ENCODE peak calls at places on chromosomes 1 and 21, in five cellular contexts. One of them, this sample, is unnamed.

GRCh38 chr1:241770115-241770514 is 77.9 kb upstream of the EXO1 start:
- DNase-seq in body of pancreas: no peak
- DNase-seq in Panc1: no peak
- DNase-seq in CD8-positive, alpha-beta T cell: no peak
- DNase-seq in A549: no peak
- DNase-seq in this sample: no peak

GRCh38 chr1:7042322-7043231 is 257.3 kb downstream of the CAMTA1 start:
- DNase-seq in A549: peak; percentile 50
- DNase-seq in Panc1: peak; percentile 15
- DNase-seq in CD8-positive, alpha-beta T cell: no peak
- DNase-seq in body of pancreas: no peak
- DNase-seq in this sample: peak; percentile 46

GRCh38 chr1:156126043-156126700 is 11.7 kb downstream of the LMNA start:
- DNase-seq in CD8-positive, alpha-beta T cell: peak; percentile 51
- DNase-seq in Panc1: no peak
- DNase-seq in A549: peak; percentile 72
- DNase-seq in body of pancreas: peak; percentile 87
- DNase-seq in this sample: peak; percentile 99

GRCh38 chr21:45539796-45540600 is 2.2 kb downstream of the SLC19A1 start:
- DNase-seq in A549: no peak
- DNase-seq in CD8-positive, alpha-beta T cell: no peak
- DNase-seq in body of pancreas: peak; percentile 8
- DNase-seq in Panc1: no peak
- DNase-seq in this sample: no peak

GRCh38 chr1:60068393-60069045 is 5.1 kb downstream of the C1orf87 start:
- DNase-seq in Panc1: no peak
- DNase-seq in body of pancreas: no peak
- DNase-seq in CD8-positive, alpha-beta T cell: no peak
- DNase-seq in A549: no peak
- DNase-seq in this sample: peak; percentile 48

GRCh38 chr21:33644383-33645074 is 2.2 kb downstream of the ITSN1 start:
- DNase-seq in A549: no peak
- DNase-seq in CD8-positive, alpha-beta T cell: no peak
- DNase-seq in body of pancreas: no peak
- DNase-seq in Panc1: no peak
- DNase-seq in this sample: peak; percentile 91

GRCh38 chr1:170617595-170618215 is 46.2 kb upstream of the PRRX1 start:
- DNase-seq in body of pancreas: no peak
- DNase-seq in Panc1: no peak
- DNase-seq in A549: no peak
- DNase-seq in CD8-positive, alpha-beta T cell: no peak
- DNase-seq in this sample: no peak

GRCh38 chr1:203663294-203663693 is 36.7 kb downstream of the ATP2B4 start:
- DNase-seq in A549: peak; percentile 31
- DNase-seq in Panc1: peak; percentile 89
- DNase-seq in body of pancreas: no peak
- DNase-seq in CD8-positive, alpha-beta T cell: no peak
- DNase-seq in this sample: peak; percentile 97

GRCh38 chr1:230385173-230385480 is 41.0 kb downstream of the PGBD5 start:
- DNase-seq in A549: no peak
- DNase-seq in body of pancreas: no peak
- DNase-seq in Panc1: no peak
- DNase-seq in CD8-positive, alpha-beta T cell: no peak
- DNase-seq in this sample: no peak

GRCh38 chr1:55204997-55205396 is 10.2 kb downstream of the USP24 start:
- DNase-seq in A549: no peak
- DNase-seq in CD8-positive, alpha-beta T cell: no peak
- DNase-seq in body of pancreas: no peak
- DNase-seq in Panc1: no peak
- DNase-seq in this sample: no peak

GRCh38 chr1:80645621-80646020 is 1155.1 kb upstream of the ADGRL2 start:
- DNase-seq in body of pancreas: no peak
- DNase-seq in A549: no peak
- DNase-seq in CD8-positive, alpha-beta T cell: no peak
- DNase-seq in Panc1: no peak
- DNase-seq in this sample: no peak

GRCh38 chr1:5649795-5650194 is 342.4 kb downstream of the NPHP4 start:
- DNase-seq in A549: no peak
- DNase-seq in CD8-positive, alpha-beta T cell: no peak
- DNase-seq in Panc1: no peak
- DNase-seq in body of pancreas: no peak
- DNase-seq in this sample: no peak

GRCh38 chr1:37795340-37796110 is 1.9 kb downstream of the MANEAL start:
- DNase-seq in Panc1: no peak
- DNase-seq in A549: no peak
- DNase-seq in body of pancreas: peak; percentile 65
- DNase-seq in CD8-positive, alpha-beta T cell: no peak
- DNase-seq in this sample: peak; percentile 55

GRCh38 chr1:22228505-22228911 is 85.6 kb upstream of the WNT4 start:
- DNase-seq in CD8-positive, alpha-beta T cell: no peak
- DNase-seq in Panc1: no peak
- DNase-seq in A549: peak; percentile 34
- DNase-seq in body of pancreas: no peak
- DNase-seq in this sample: no peak

GRCh38 chr1:44406761-44407429 is 1.8 kb downstream of the RNF220 start:
- DNase-seq in Panc1: no peak
- DNase-seq in A549: no peak
- DNase-seq in CD8-positive, alpha-beta T cell: no peak
- DNase-seq in body of pancreas: no peak
- DNase-seq in this sample: no peak

GRCh38 chr1:62229932-62230331 is 35.3 kb downstream of the L1TD1 start:
- DNase-seq in A549: no peak
- DNase-seq in Panc1: no peak
- DNase-seq in CD8-positive, alpha-beta T cell: no peak
- DNase-seq in body of pancreas: no peak
- DNase-seq in this sample: no peak

GRCh38 chr1:34683616-34684015 is 71.2 kb upstream of the GJB5 start:
- DNase-seq in A549: no peak
- DNase-seq in Panc1: no peak
- DNase-seq in body of pancreas: no peak
- DNase-seq in CD8-positive, alpha-beta T cell: no peak
- DNase-seq in this sample: no peak

GRCh38 chr1:100354971-100355394 is 2.7 kb downstream of the CDC14A start:
- DNase-seq in Panc1: no peak
- DNase-seq in A549: no peak
- DNase-seq in body of pancreas: peak; percentile 53
- DNase-seq in CD8-positive, alpha-beta T cell: no peak
- DNase-seq in this sample: peak; percentile 28

GRCh38 chr1:77412794-77413530 is 131.1 kb downstream of the AK5 start:
- DNase-seq in CD8-positive, alpha-beta T cell: no peak
- DNase-seq in Panc1: no peak
- DNase-seq in A549: no peak
- DNase-seq in body of pancreas: no peak
- DNase-seq in this sample: no peak

GRCh38 chr1:31416101-31416736 is 3.2 kb downstream of the SERINC2 start:
- DNase-seq in CD8-positive, alpha-beta T cell: no peak
- DNase-seq in Panc1: no peak
- DNase-seq in A549: no peak
- DNase-seq in body of pancreas: peak; percentile 63
- DNase-seq in this sample: no peak

GRCh38 chr1:242425232-242425631 is 99.3 kb downstream of the PLD5 start:
- DNase-seq in CD8-positive, alpha-beta T cell: no peak
- DNase-seq in Panc1: no peak
- DNase-seq in body of pancreas: no peak
- DNase-seq in A549: peak; percentile 8
- DNase-seq in this sample: peak; percentile 4

GRCh38 chr1:145720556-145720877 is 1.2 kb downstream of the CD160 start:
- DNase-seq in CD8-positive, alpha-beta T cell: no peak
- DNase-seq in body of pancreas: no peak
- DNase-seq in Panc1: peak; percentile 30
- DNase-seq in A549: no peak
- DNase-seq in this sample: peak; percentile 30

GRCh38 chr1:52602328-52603300 is at the start of gene GPX7:
- DNase-seq in Panc1: no peak
- DNase-seq in body of pancreas: peak; percentile 61
- DNase-seq in CD8-positive, alpha-beta T cell: peak; percentile 39
- DNase-seq in A549: no peak
- DNase-seq in this sample: peak; percentile 66

GRCh38 chr21:26293291-26293946 is 122.8 kb upstream of the APP start:
- DNase-seq in body of pancreas: no peak
- DNase-seq in Panc1: no peak
- DNase-seq in CD8-positive, alpha-beta T cell: no peak
- DNase-seq in A549: no peak
- DNase-seq in this sample: no peak

GRCh38 chr1:201270616-201271390 is 12.5 kb upstream of the PKP1 start:
- DNase-seq in A549: no peak
- DNase-seq in body of pancreas: no peak
- DNase-seq in CD8-positive, alpha-beta T cell: no peak
- DNase-seq in Panc1: no peak
- DNase-seq in this sample: no peak

GRCh38 chr21:42118901-42119300 is 47.8 kb downstream of the UMODL1 start:
- DNase-seq in A549: no peak
- DNase-seq in body of pancreas: no peak
- DNase-seq in Panc1: no peak
- DNase-seq in CD8-positive, alpha-beta T cell: no peak
- DNase-seq in this sample: no peak

GRCh38 chr1:5812295-5812694 is 179.9 kb downstream of the NPHP4 start:
- DNase-seq in A549: no peak
- DNase-seq in Panc1: no peak
- DNase-seq in body of pancreas: no peak
- DNase-seq in CD8-positive, alpha-beta T cell: no peak
- DNase-seq in this sample: no peak

GRCh38 chr1:63653971-63654370 is 60.8 kb downstream of the PGM1 start:
- DNase-seq in body of pancreas: no peak
- DNase-seq in Panc1: no peak
- DNase-seq in A549: no peak
- DNase-seq in CD8-positive, alpha-beta T cell: no peak
- DNase-seq in this sample: no peak

DNA sequence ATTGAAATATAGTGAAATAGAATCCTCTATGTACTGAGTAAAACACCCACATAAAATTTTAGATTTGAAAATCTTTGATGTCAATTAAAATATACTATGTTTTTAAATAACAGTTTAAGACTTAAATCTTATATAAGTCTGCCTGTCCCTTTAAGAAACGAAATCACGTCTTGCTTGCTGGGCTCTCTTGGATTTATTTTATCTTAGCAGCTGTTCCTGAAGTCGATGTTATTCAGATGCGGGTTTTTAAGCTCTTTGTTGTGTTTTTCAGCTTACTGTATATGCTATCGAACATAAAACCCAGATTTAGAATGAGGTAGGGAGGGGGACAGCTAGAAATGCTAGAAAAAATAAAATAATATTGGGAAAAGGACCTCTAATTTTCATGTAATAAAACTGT is 11.1 kb upstream of the SSX2IP start:
- DNase-seq in CD8-positive, alpha-beta T cell: no peak
- DNase-seq in A549: no peak
- DNase-seq in body of pancreas: no peak
- DNase-seq in Panc1: no peak
- DNase-seq in this sample: no peak
- H3K4me3 ChIP-seq in CD8-positive, alpha-beta T cell: no peak overlapping the region
- H3K4me3 ChIP-seq in A549: no peak overlapping the region
- H3K4me3 ChIP-seq in body of pancreas: no peak overlapping the region
- H3K4me3 ChIP-seq in Panc1: no peak overlapping the region
- H3K4me3 ChIP-seq in this sample: no peak overlapping the region

DNA sequence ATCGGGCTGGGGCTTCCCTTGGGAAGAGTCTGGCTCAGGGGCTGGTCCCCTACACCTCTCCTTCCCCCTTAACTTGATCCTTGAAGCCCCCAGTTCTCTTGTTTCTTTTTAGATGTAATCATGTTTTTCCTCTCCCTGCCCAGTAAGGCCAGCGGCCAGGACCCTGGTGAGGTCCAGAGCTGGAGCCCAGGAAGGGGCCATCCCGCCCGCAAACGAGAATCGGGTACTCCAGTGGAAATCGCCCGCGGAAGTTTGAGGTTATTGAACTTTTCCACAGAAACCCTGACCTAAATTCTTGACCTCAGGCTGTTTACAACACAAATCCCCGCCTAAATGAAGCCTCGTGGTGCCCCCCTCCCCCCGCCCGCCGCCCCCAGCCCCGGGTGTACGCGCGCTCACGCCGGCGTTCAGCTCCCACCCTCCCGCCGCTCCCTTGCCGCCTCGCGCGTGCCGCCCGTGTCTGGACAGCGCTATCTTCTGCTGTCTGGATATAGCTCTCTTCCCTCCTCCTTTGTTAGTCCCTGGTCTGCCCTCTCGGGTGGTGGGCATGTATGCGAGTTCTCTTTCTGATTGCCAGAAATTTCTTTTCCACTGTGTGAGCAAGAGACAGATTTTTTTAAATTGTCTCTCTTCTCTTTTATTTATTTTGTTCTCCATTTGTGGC is 165.9 kb upstream of the CACNA1E start:
- DNase-seq in Panc1: no peak
- DNase-seq in CD8-positive, alpha-beta T cell: no peak
- DNase-seq in A549: no peak
- DNase-seq in body of pancreas: no peak
- DNase-seq in this sample: no peak
- H3K4me3 ChIP-seq in Panc1: no peak overlapping the region
- H3K4me3 ChIP-seq in CD8-positive, alpha-beta T cell: peak overlapping the region; percentile 46
- H3K4me3 ChIP-seq in A549: no peak overlapping the region
- H3K4me3 ChIP-seq in body of pancreas: no peak overlapping the region
- H3K4me3 ChIP-seq in this sample: no peak overlapping the region

DNA sequence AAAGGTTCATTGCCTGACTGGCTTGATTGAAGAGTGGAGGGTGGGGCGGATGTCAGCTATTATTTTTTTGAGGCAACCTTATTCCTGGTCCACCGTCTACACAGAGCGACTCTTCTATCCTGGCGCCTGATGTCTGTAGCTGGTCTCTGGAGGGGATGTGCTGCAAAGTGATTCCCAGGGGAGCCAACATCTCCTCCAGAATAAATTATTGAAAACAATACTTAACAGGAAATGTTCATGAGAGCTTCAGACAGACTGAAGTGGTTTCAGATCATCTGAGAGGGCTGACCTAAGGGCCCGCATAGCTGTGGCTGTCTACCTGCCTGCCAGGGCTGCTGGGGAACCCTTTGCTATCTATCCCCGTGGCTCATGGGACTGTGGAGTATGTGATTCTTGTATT is 66.7 kb downstream of the TEX35 start:
- DNase-seq in A549: no peak
- DNase-seq in body of pancreas: no peak
- DNase-seq in Panc1: no peak
- DNase-seq in CD8-positive, alpha-beta T cell: no peak
- DNase-seq in this sample: no peak
- H3K4me3 ChIP-seq in A549: no peak overlapping the region
- H3K4me3 ChIP-seq in body of pancreas: no peak overlapping the region
- H3K4me3 ChIP-seq in Panc1: no peak overlapping the region
- H3K4me3 ChIP-seq in CD8-positive, alpha-beta T cell: no peak overlapping the region
- H3K4me3 ChIP-seq in this sample: no peak overlapping the region

GRCh38 chr1:93453911-93454310 is 6.0 kb downstream of the FNBP1L start:
- DNase-seq in Panc1: no peak
- DNase-seq in CD8-positive, alpha-beta T cell: no peak
- DNase-seq in A549: no peak
- DNase-seq in body of pancreas: no peak
- DNase-seq in this sample: no peak
- H3K4me3 ChIP-seq in Panc1: no peak overlapping the region
- H3K4me3 ChIP-seq in CD8-positive, alpha-beta T cell: no peak overlapping the region
- H3K4me3 ChIP-seq in A549: no peak overlapping the region
- H3K4me3 ChIP-seq in body of pancreas: no peak overlapping the region
- H3K4me3 ChIP-seq in this sample: no peak overlapping the region

GRCh38 chr1:116362050-116362449 is 11.0 kb upstream of the ATP1A1 start:
- DNase-seq in Panc1: no peak
- DNase-seq in body of pancreas: no peak
- DNase-seq in A549: no peak
- DNase-seq in CD8-positive, alpha-beta T cell: no peak
- DNase-seq in this sample: no peak
- H3K4me3 ChIP-seq in Panc1: no peak overlapping the region
- H3K4me3 ChIP-seq in body of pancreas: no peak overlapping the region
- H3K4me3 ChIP-seq in A549: no peak overlapping the region
- H3K4me3 ChIP-seq in CD8-positive, alpha-beta T cell: no peak overlapping the region
- H3K4me3 ChIP-seq in this sample: no peak overlapping the region

GRCh38 chr1:147700042-147700711 is 29.9 kb upstream of the ACP6 start:
- DNase-seq in Panc1: no peak
- DNase-seq in body of pancreas: peak; percentile 83
- DNase-seq in CD8-positive, alpha-beta T cell: peak; percentile 43
- DNase-seq in A549: peak; percentile 71
- DNase-seq in this sample: peak; percentile 70
- H3K4me3 ChIP-seq in Panc1: no peak overlapping the region
- H3K4me3 ChIP-seq in body of pancreas: no peak overlapping the region
- H3K4me3 ChIP-seq in CD8-positive, alpha-beta T cell: no peak overlapping the region
- H3K4me3 ChIP-seq in A549: no peak overlapping the region
- H3K4me3 ChIP-seq in this sample: no peak overlapping the region